ENCODE peak calls at places on chromosomes 2 and 18, in six cellular contexts. One of them, this sample, is unnamed. For H3K4me1, the result is how much of the 10 kb centered on the place peaks cover.

GRCh38 chr2:123993728-123994323 is 31.3 kb upstream of the CNTNAP5 start:
- DNase-seq in IMR-90: no peak
- DNase-seq in colonic mucosa: peak
- DNase-seq in CD8-positive, alpha-beta memory T cell: no peak
- DNase-seq in A549: peak
- DNase-seq in PC-3: peak
- DNase-seq in this sample: no peak

GRCh38 chr2:217489145-217489960 is 513.4 kb downstream of the TNS1 start:
- DNase-seq in IMR-90: no peak
- DNase-seq in colonic mucosa: no peak
- DNase-seq in CD8-positive, alpha-beta memory T cell: no peak
- DNase-seq in A549: no peak
- DNase-seq in PC-3: peak
- DNase-seq in this sample: no peak

GRCh38 chr2:177172034-177172880 is 40.3 kb upstream of the HNRNPA3 start:
- DNase-seq in IMR-90: peak
- DNase-seq in colonic mucosa: no peak
- DNase-seq in CD8-positive, alpha-beta memory T cell: no peak
- DNase-seq in A549: peak
- DNase-seq in PC-3: peak
- DNase-seq in this sample: no peak

GRCh38 chr2:38158361-38159128 is 82.6 kb upstream of the CYP1B1 start:
- DNase-seq in IMR-90: peak
- DNase-seq in colonic mucosa: no peak
- DNase-seq in CD8-positive, alpha-beta memory T cell: no peak
- DNase-seq in A549: no peak
- DNase-seq in PC-3: no peak
- DNase-seq in this sample: no peak

GRCh38 chr2:44974064-44974715 is 32.7 kb downstream of the SIX3 start:
- DNase-seq in IMR-90: peak
- DNase-seq in colonic mucosa: peak
- DNase-seq in CD8-positive, alpha-beta memory T cell: no peak
- DNase-seq in A549: peak
- DNase-seq in PC-3: peak
- DNase-seq in this sample: no peak

GRCh38 chr2:150599889-150600288 is 112.4 kb upstream of the RND3 start:
- DNase-seq in IMR-90: no peak
- DNase-seq in colonic mucosa: no peak
- DNase-seq in CD8-positive, alpha-beta memory T cell: no peak
- DNase-seq in A549: no peak
- DNase-seq in PC-3: no peak
- DNase-seq in this sample: no peak

GRCh38 chr2:180359522-180360282 is 352.6 kb upstream of the CWC22 start:
- DNase-seq in IMR-90: no peak
- DNase-seq in colonic mucosa: peak
- DNase-seq in CD8-positive, alpha-beta memory T cell: peak
- DNase-seq in A549: no peak
- DNase-seq in PC-3: peak
- DNase-seq in this sample: no peak

GRCh38 chr18:40489301-40489700 is 1465.7 kb upstream of the PIK3C3 start:
- DNase-seq in IMR-90: no peak
- DNase-seq in colonic mucosa: no peak
- DNase-seq in CD8-positive, alpha-beta memory T cell: no peak
- DNase-seq in A549: no peak
- DNase-seq in PC-3: no peak
- DNase-seq in this sample: no peak

GRCh38 chr2:22691666-22692065 is 693.3 kb upstream of the KLHL29 start:
- DNase-seq in IMR-90: no peak
- DNase-seq in colonic mucosa: no peak
- DNase-seq in CD8-positive, alpha-beta memory T cell: no peak
- DNase-seq in A549: no peak
- DNase-seq in PC-3: no peak
- DNase-seq in this sample: no peak

GRCh38 chr2:135960598-135961551 is 24.6 kb downstream of the DARS1 start:
- DNase-seq in IMR-90: peak
- DNase-seq in colonic mucosa: no peak
- DNase-seq in CD8-positive, alpha-beta memory T cell: peak
- DNase-seq in A549: no peak
- DNase-seq in PC-3: no peak
- DNase-seq in this sample: no peak

GRCh38 chr2:177147093-177147694 is 65.4 kb upstream of the HNRNPA3 start:
- DNase-seq in IMR-90: peak
- DNase-seq in colonic mucosa: no peak
- DNase-seq in CD8-positive, alpha-beta memory T cell: peak
- DNase-seq in A549: peak
- DNase-seq in PC-3: peak
- DNase-seq in this sample: no peak

GRCh38 chr2:191250400-191250799 is 5.2 kb downstream of the MYO1B start:
- DNase-seq in IMR-90: peak
- DNase-seq in colonic mucosa: no peak
- DNase-seq in CD8-positive, alpha-beta memory T cell: no peak
- DNase-seq in A549: no peak
- DNase-seq in PC-3: peak
- DNase-seq in this sample: no peak

GRCh38 chr2:224638338-224638823 is 53.2 kb upstream of the CUL3 start:
- DNase-seq in IMR-90: no peak
- DNase-seq in colonic mucosa: peak
- DNase-seq in CD8-positive, alpha-beta memory T cell: no peak
- DNase-seq in A549: no peak
- DNase-seq in PC-3: no peak
- DNase-seq in this sample: no peak

GRCh38 chr2:24359701-24360049 is 661 bp downstream of the ITSN2 start:
- DNase-seq in IMR-90: no peak
- DNase-seq in colonic mucosa: peak
- DNase-seq in CD8-positive, alpha-beta memory T cell: peak
- DNase-seq in A549: no peak
- DNase-seq in PC-3: peak
- DNase-seq in this sample: peak

GRCh38 chr2:43175187-43175490 is 51.3 kb downstream of the ZFP36L2 start:
- DNase-seq in IMR-90: peak
- DNase-seq in colonic mucosa: no peak
- DNase-seq in CD8-positive, alpha-beta memory T cell: no peak
- DNase-seq in A549: no peak
- DNase-seq in PC-3: no peak
- DNase-seq in this sample: no peak

GRCh38 chr2:150570712-150571111 is 83.2 kb upstream of the RND3 start:
- DNase-seq in IMR-90: peak
- DNase-seq in colonic mucosa: no peak
- DNase-seq in CD8-positive, alpha-beta memory T cell: no peak
- DNase-seq in A549: peak
- DNase-seq in PC-3: peak
- DNase-seq in this sample: no peak

GRCh38 chr2:158006961-158007664 is 94.6 kb upstream of the UPP2 start:
- DNase-seq in IMR-90: no peak
- DNase-seq in colonic mucosa: no peak
- DNase-seq in CD8-positive, alpha-beta memory T cell: no peak
- DNase-seq in A549: peak
- DNase-seq in PC-3: no peak
- DNase-seq in this sample: no peak

GRCh38 chr18:49955263-49955662 is 141.9 kb upstream of the ACAA2 start:
- DNase-seq in IMR-90: no peak
- DNase-seq in colonic mucosa: no peak
- DNase-seq in CD8-positive, alpha-beta memory T cell: no peak
- DNase-seq in A549: no peak
- DNase-seq in PC-3: no peak
- DNase-seq in this sample: no peak

GRCh38 chr2:109230980-109231420 is 102.0 kb downstream of the SH3RF3 start:
- DNase-seq in IMR-90: no peak
- DNase-seq in colonic mucosa: no peak
- DNase-seq in CD8-positive, alpha-beta memory T cell: no peak
- DNase-seq in A549: no peak
- DNase-seq in PC-3: no peak
- DNase-seq in this sample: no peak

GRCh38 chr2:227785293-227785692 is 28.3 kb upstream of the CCL20 start:
- DNase-seq in IMR-90: no peak
- DNase-seq in colonic mucosa: no peak
- DNase-seq in CD8-positive, alpha-beta memory T cell: no peak
- DNase-seq in A549: no peak
- DNase-seq in PC-3: no peak
- DNase-seq in this sample: no peak

GRCh38 chr2:85811173-85811849 is 57.5 kb downstream of the ATOH8 start:
- DNase-seq in IMR-90: peak
- DNase-seq in colonic mucosa: peak
- DNase-seq in CD8-positive, alpha-beta memory T cell: no peak
- DNase-seq in A549: no peak
- DNase-seq in PC-3: peak
- DNase-seq in this sample: no peak

GRCh38 chr18:74950479-74950878 is 258.5 kb downstream of the PTGR3 start:
- DNase-seq in IMR-90: no peak
- DNase-seq in colonic mucosa: no peak
- DNase-seq in CD8-positive, alpha-beta memory T cell: no peak
- DNase-seq in A549: no peak
- DNase-seq in PC-3: no peak
- DNase-seq in this sample: no peak

GRCh38 chr2:230989731-230990130 is 6.2 kb upstream of the SPATA3 start:
- DNase-seq in IMR-90: no peak
- DNase-seq in colonic mucosa: no peak
- DNase-seq in CD8-positive, alpha-beta memory T cell: no peak
- DNase-seq in A549: no peak
- DNase-seq in PC-3: no peak
- DNase-seq in this sample: no peak

GRCh38 chr2:230987137-230988020 is 8.5 kb upstream of the SPATA3 start:
- DNase-seq in IMR-90: peak
- DNase-seq in colonic mucosa: peak
- DNase-seq in CD8-positive, alpha-beta memory T cell: peak
- DNase-seq in A549: peak
- DNase-seq in PC-3: peak
- DNase-seq in this sample: peak

GRCh38 chr2:230983566-230983965 is 12.4 kb upstream of the SPATA3 start:
- DNase-seq in IMR-90: no peak
- DNase-seq in colonic mucosa: no peak
- DNase-seq in CD8-positive, alpha-beta memory T cell: no peak
- DNase-seq in A549: no peak
- DNase-seq in PC-3: no peak
- DNase-seq in this sample: no peak

GRCh38 chr2:230985519-230986231 is 10.2 kb upstream of the SPATA3 start:
- DNase-seq in IMR-90: no peak
- DNase-seq in colonic mucosa: no peak
- DNase-seq in CD8-positive, alpha-beta memory T cell: no peak
- DNase-seq in A549: no peak
- DNase-seq in PC-3: no peak
- DNase-seq in this sample: no peak

GRCh38 chr2:230986520-230987136 is 9.3 kb upstream of the SPATA3 start:
- DNase-seq in IMR-90: no peak
- DNase-seq in colonic mucosa: no peak
- DNase-seq in CD8-positive, alpha-beta memory T cell: no peak
- DNase-seq in A549: no peak
- DNase-seq in PC-3: no peak
- DNase-seq in this sample: no peak
- H3K4me3 ChIP-seq in IMR-90: no peak
- H3K4me3 ChIP-seq in colonic mucosa: peak
- H3K4me3 ChIP-seq in CD8-positive, alpha-beta memory T cell: peak
- H3K4me3 ChIP-seq in A549: peak
- H3K4me3 ChIP-seq in PC-3: peak
- H3K4me3 ChIP-seq in this sample: peak

GRCh38 chr18:79923896-79924585 is 27.4 kb downstream of the SLC66A2 start:
- DNase-seq in IMR-90: no peak
- DNase-seq in colonic mucosa: no peak
- DNase-seq in CD8-positive, alpha-beta memory T cell: no peak
- DNase-seq in A549: no peak
- DNase-seq in PC-3: no peak
- DNase-seq in this sample: no peak

GRCh38 chr18:79926715-79927596 is 24.5 kb downstream of the SLC66A2 start:
- DNase-seq in IMR-90: no peak
- DNase-seq in colonic mucosa: no peak
- DNase-seq in CD8-positive, alpha-beta memory T cell: no peak
- DNase-seq in A549: no peak
- DNase-seq in PC-3: no peak
- DNase-seq in this sample: no peak

GRCh38 chr18:79926306-79926705 is 25.1 kb downstream of the SLC66A2 start:
- DNase-seq in IMR-90: no peak
- DNase-seq in colonic mucosa: peak
- DNase-seq in CD8-positive, alpha-beta memory T cell: no peak
- DNase-seq in A549: no peak
- DNase-seq in PC-3: no peak
- DNase-seq in this sample: no peak

GRCh38 chr18:79925656-79925979 is 25.8 kb downstream of the SLC66A2 start:
- DNase-seq in IMR-90: no peak
- DNase-seq in colonic mucosa: no peak
- DNase-seq in CD8-positive, alpha-beta memory T cell: no peak
- DNase-seq in A549: no peak
- DNase-seq in PC-3: no peak
- DNase-seq in this sample: no peak

GRCh38 chr18:79924814-79925655 is 26.4 kb downstream of the SLC66A2 start:
- DNase-seq in IMR-90: no peak
- DNase-seq in colonic mucosa: peak
- DNase-seq in CD8-positive, alpha-beta memory T cell: no peak
- DNase-seq in A549: no peak
- DNase-seq in PC-3: no peak
- DNase-seq in this sample: peak
- H3K4me1 ChIP-seq in IMR-90: under half
- H3K4me1 ChIP-seq in colonic mucosa: under half
- H3K4me1 ChIP-seq in CD8-positive, alpha-beta memory T cell: under half
- H3K4me1 ChIP-seq in A549: under half
- H3K4me1 ChIP-seq in PC-3: under half
- H3K4me1 ChIP-seq in this sample: under half

DNA sequence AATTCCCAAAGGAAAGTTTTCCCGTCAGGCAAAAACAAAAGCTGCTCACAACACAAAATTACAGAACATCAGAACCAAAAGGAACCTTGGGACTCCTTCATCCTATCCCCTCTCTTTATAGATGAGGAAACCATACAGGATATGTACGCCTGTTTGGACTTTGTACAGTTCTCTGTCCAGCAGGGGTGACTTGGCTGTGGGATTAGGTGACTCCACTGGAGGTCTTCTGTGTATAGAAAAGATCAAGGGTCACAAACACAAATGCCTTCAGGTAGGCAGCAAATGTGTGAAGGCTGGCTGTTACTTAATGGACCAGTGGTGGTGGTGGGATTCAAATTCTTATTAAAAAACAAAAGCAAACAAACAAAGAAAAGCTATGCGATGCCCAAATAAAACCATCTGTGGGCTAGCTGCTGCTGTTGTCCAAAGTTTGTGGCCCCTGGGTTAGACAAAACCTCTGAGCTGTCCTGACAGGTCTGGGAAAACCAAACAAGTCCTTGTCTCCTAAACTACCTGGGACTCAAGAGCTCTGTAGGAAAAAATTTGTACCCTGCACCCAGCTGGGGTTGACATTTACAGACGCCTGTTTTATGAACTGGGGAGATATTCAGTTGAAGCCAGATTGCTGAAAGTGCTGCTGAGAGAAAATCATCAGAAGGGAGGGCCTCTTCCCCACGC is 1.3 kb upstream of the CEP68 start:
- DNase-seq in IMR-90: no peak
- DNase-seq in colonic mucosa: no peak
- DNase-seq in CD8-positive, alpha-beta memory T cell: no peak
- DNase-seq in A549: no peak
- DNase-seq in PC-3: no peak
- DNase-seq in this sample: no peak
- H3K4me3 ChIP-seq in IMR-90: no peak
- H3K4me3 ChIP-seq in colonic mucosa: no peak
- H3K4me3 ChIP-seq in CD8-positive, alpha-beta memory T cell: peak
- H3K4me3 ChIP-seq in A549: peak
- H3K4me3 ChIP-seq in PC-3: no peak
- H3K4me3 ChIP-seq in this sample: no peak

DNA sequence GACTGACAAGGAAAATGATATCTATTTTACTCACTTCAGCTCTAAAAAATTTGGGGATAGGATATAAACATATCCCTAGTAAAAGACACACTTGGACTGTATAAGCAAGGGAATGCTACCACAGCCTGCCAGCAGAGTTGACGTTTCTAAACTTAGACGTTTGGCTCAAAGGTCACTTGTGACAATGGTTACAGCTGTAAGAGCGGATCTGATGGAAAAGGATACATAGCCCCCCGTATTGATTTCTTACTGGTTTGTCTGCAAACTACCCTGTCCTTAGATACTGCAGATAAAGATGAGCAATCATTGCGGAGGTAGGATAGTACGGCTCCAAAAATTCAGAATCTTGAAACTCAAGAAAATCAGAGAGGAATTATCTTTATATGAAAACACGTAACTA is 129.1 kb upstream of the ITGB6 start:
- DNase-seq in IMR-90: no peak
- DNase-seq in colonic mucosa: no peak
- DNase-seq in CD8-positive, alpha-beta memory T cell: no peak
- DNase-seq in A549: no peak
- DNase-seq in PC-3: no peak
- DNase-seq in this sample: no peak
- H3K4me1 ChIP-seq in IMR-90: under half
- H3K4me1 ChIP-seq in colonic mucosa: under half
- H3K4me1 ChIP-seq in CD8-positive, alpha-beta memory T cell: half or more
- H3K4me1 ChIP-seq in A549: half or more
- H3K4me1 ChIP-seq in PC-3: under half
- H3K4me1 ChIP-seq in this sample: half or more